ENCODE peak calls at places on chromosome 3, in five cellular contexts. C is PC-9; L is heart left ventricle; A is CD4-positive, alpha-beta T cell; Z is MM.1S. S is an unnamed sample.

GRCh38 chr3:150286390-150287147 is 121.5 kb upstream of the TSC22D2 start:
- DNase-seq in A (no peak), L (no peak), Z (peak; percentile 67), C (peak; percentile 25), S (no peak)

GRCh38 chr3:26579126-26579525 is 43.4 kb upstream of the LRRC3B start:
- DNase-seq in L (no peak), C (no peak), Z (no peak), A (no peak), S (no peak)

GRCh38 chr3:151751161-151751560 is 17.4 kb downstream of the AADACL2 start:
- DNase-seq in L (no peak), Z (no peak), C (no peak), A (no peak), S (no peak)

GRCh38 chr3:180854887-180855286 is 57.6 kb upstream of the FXR1 start:
- DNase-seq in L (no peak), Z (no peak), A (no peak), C (no peak), S (no peak)

GRCh38 chr3:192851821-192852352 is 65.8 kb downstream of the MB21D2 start:
- DNase-seq in C (peak; percentile 99), L (no peak), A (no peak), Z (no peak), S (no peak)

GRCh38 chr3:158452324-158452723 is 118.7 kb upstream of the MLF1 start:
- DNase-seq in L (no peak), C (no peak), A (no peak), Z (no peak), S (no peak)

GRCh38 chr3:4977889-4978258 is 1.4 kb upstream of the BHLHE40 start:
- DNase-seq in L (no peak), A (no peak), C (no peak), Z (no peak), S (no peak)

GRCh38 chr3:100561459-100562158 is 47.8 kb upstream of the ADGRG7 start:
- DNase-seq in L (no peak), A (no peak), Z (no peak), C (no peak), S (no peak)

GRCh38 chr3:114155370-114155821 is 23.5 kb downstream of the DRD3 start:
- DNase-seq in L (no peak), A (no peak), Z (no peak), C (peak; percentile 23), S (no peak)

GRCh38 chr3:41327718-41328117 is 128.4 kb downstream of the CTNNB1 start:
- DNase-seq in A (no peak), C (peak; percentile 36), L (no peak), Z (no peak), S (no peak)

GRCh38 chr3:113844622-113845222 is 6.1 kb downstream of the GRAMD1C start:
- DNase-seq in L (no peak), C (no peak), A (no peak), Z (peak; percentile 55), S (no peak)

GRCh38 chr3:117645561-117646242 is 936.1 kb downstream of the TUSC7 start:
- DNase-seq in C (no peak), L (no peak), A (no peak), Z (peak; percentile 73), S (no peak)

GRCh38 chr3:193843447-193844301 is 250.7 kb downstream of the OPA1 start:
- DNase-seq in A (no peak), C (peak; percentile 67), Z (no peak), L (no peak), S (no peak)

GRCh38 chr3:17505856-17506255 is 236.6 kb downstream of the TBC1D5 start:
- DNase-seq in A (no peak), Z (no peak), L (no peak), C (no peak), S (no peak)

GRCh38 chr3:129549006-129549800 is 6.2 kb downstream of the H1-8 start:
- DNase-seq in A (no peak), Z (no peak), L (peak; percentile 28), C (peak; percentile 62), S (no peak)

GRCh38 chr3:140018556-140018955 is 83.6 kb downstream of the CLSTN2 start:
- DNase-seq in Z (no peak), A (no peak), L (no peak), C (no peak), S (no peak)

GRCh38 chr3:134628884-134629283 is 21.9 kb downstream of the KY start:
- DNase-seq in C (no peak), Z (no peak), A (no peak), L (no peak), S (no peak)

GRCh38 chr3:97932387-97932801 is 39.8 kb downstream of the RIOX2 start:
- DNase-seq in A (no peak), Z (no peak), L (no peak), C (no peak), S (no peak)

GRCh38 chr3:117234321-117234720 is 524.7 kb downstream of the TUSC7 start:
- DNase-seq in L (no peak), C (no peak), Z (no peak), A (no peak), S (no peak)

DNA sequence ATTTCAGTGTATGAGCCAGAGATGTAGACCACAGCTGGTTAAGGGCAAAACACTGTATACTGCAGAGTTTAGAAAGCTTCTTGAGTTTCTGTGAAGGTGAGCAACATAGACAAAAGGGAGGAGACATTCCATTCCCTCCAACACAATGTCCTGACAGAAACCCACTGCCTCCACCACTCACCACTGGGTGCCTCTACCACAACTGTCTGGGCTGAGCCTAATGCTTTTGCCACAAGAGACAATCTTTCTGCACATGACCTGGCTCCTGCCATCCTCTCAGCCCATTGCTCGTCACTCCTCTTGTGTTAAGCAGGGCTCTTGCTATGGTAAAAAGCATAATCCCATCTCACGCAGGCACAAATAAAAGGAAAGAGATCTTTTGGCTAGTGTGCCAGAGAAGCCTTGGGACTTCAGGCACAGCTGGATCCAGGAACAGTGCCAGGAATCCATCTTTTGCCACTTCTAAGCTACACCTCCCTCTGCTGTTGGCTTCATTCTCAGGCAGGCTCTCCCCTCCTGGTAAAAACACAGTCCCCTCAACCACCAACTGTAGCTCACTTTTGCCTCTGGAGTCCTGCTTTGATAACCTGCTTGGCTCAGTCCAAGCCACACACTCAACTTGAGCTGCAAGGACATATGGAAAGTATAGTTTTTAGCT is 140.6 kb upstream of the PRR20G start:
- DNase-seq in Z (no peak), A (no peak), C (no peak), L (no peak), S (no peak)
- TF ChIP-seq CTCF in Z (no peak), A (no peak), C (no peak), L (no peak), S (no peak)

GRCh38 chr3:123750659-123751420 is 133.3 kb downstream of the MYLK start:
- DNase-seq in C (peak; percentile 66), A (no peak), Z (no peak), L (no peak), S (no peak)
- TF ChIP-seq CTCF in C (no peak), A (no peak), Z (no peak), L (no peak), S (no peak)

GRCh38 chr3:171757377-171758034 is 52.8 kb downstream of the PLD1 start:
- DNase-seq in C (no peak), L (no peak), Z (peak; percentile 15), A (no peak), S (no peak)
- TF ChIP-seq CTCF in C (no peak), L (no peak), Z (no peak), A (no peak), S (no peak)

DNA sequence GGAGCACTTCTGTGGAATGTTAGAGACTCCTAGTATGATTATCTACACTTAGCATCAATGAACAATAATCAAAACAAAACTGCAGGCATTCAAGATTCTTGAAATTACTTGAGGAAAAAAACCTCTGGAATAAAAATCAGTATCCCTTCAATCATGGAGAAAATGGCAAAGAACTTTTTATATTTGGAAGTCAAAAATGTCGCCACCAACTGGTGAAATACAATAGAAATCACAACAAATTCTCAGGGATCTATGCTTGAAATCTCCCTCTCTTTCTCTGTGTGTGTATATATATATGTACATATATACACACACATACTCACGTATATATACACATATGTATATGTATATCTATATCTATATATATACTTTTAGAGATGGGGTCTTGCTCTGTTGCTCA is 378.9 kb upstream of the ALCAM start:
- DNase-seq in L (no peak), A (no peak), C (no peak), Z (no peak), S (no peak)
- TF ChIP-seq CTCF in L (no peak), A (no peak), C (peak; percentile 54), Z (no peak), S (no peak)

GRCh38 chr3:16325850-16326249 is 60.8 kb downstream of the OXNAD1 start:
- DNase-seq in C (no peak), Z (no peak), A (no peak), L (no peak), S (no peak)
- TF ChIP-seq CTCF in C (no peak), Z (no peak), A (no peak), L (no peak), S (no peak)

GRCh38 chr3:49171119-49171774 is at the start of gene KLHDC8B:
- DNase-seq in A (peak; percentile 71), Z (peak; percentile 68), L (peak; percentile 93), C (peak; percentile 76), S (peak; percentile 76)
- TF ChIP-seq CTCF in A (peak; percentile 87), Z (peak; percentile 94), L (peak; percentile 97), C (peak; percentile 85), S (peak; percentile 79)

DNA sequence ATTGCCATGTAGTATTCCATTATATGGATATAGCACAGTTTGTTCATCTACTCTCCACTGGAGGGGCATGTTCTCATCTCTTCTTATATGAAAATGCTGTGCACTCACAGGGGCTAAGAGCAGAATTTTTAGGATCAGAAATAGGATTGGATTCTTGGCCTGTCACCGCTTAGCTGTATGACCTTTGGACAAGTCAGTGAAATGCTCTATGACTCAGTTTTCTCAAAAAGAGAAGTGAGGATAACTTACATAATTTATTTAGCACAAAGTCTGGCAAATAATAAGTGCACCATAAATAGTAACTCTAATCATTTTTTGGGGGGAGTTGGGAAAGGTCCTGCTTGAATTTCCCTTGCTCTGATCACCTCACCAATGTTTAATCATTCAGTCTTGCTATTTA is 103.7 kb upstream of the LRIG1 start:
- DNase-seq in A (no peak), L (no peak), Z (no peak), C (no peak), S (no peak)
- TF ChIP-seq CTCF in A (no peak), L (no peak), Z (no peak), C (no peak), S (no peak)

DNA sequence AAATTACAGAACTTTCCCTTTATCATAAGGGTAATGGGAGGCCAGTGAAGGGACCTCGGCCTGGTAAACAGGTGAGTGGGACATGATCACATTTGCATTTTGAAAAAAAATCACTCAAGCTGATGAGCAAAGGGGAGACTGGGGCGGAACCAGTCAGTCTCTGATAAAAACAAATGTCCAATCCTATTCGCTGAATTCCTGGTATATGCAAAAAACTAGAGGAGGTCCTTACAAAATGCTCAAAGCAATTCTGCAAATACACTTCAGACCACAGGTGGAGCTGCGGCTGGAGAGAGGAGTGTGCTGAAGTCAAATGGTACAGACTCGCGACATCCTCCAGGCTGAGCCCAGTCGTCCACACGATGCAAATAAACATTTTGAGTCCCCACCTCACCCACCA is 166.7 kb downstream of the FOXP1 start:
- DNase-seq in A (no peak), C (no peak), L (no peak), Z (no peak), S (no peak)
- TF ChIP-seq CTCF in A (peak; percentile 40), C (no peak), L (no peak), Z (no peak), S (no peak)

DNA sequence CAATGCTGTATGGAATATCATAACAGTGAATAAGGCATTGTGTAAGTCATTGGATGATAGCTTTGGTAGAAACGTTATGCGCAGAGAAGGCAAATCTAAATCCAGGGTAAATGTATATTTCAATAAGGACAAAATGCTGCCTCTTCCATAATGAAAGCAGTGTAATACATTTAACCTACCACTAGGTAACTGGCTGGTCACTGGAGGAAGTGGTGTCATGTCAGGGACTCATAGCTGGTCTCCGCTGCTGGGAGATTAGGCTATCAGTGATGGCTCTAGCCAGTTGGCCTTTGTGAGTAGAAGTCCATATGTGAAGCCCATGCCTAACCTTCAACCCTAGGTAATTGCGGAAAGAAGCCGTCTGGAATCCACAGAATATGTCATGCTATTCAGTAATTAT is 140.9 kb downstream of the NLGN1 start:
- DNase-seq in C (no peak), Z (no peak), A (no peak), L (no peak), S (no peak)
- TF ChIP-seq CTCF in C (no peak), Z (peak; percentile 21), A (no peak), L (no peak), S (no peak)